ENCODE peak calls at places on chromosomes 5 and 9, in ten cellular contexts. N is HCT116, H is GM23248, F is PC-9, I is hepatocyte, Y is SK-N-SH, O is PC-3, E is GM23338, U is MM.1S, R is Karpas-422. J is an unnamed sample.

GRCh38 chr9:108786756-108787663 is 68.8 kb downstream of the ACTL7B start:
- DNase-seq in N (peak; percentile 37), H (peak; percentile 69), F (peak; percentile 65), I (peak; percentile 49), Y (no peak), O (peak; percentile 14), E (no peak), U (no peak), R (no peak), J (no peak)

GRCh38 chr5:168295574-168296201 is 4.2 kb downstream of the WWC1 start:
- DNase-seq in N (no peak), H (peak; percentile 70), F (peak; percentile 75), I (peak; percentile 70), Y (peak; percentile 41), O (peak; percentile 80), E (peak; percentile 96), U (no peak), R (no peak), J (no peak)

GRCh38 chr5:116990010-116990409 is 415.4 kb upstream of the SEMA6A start:
- DNase-seq in N (no peak), H (no peak), F (no peak), I (no peak), Y (no peak), O (no peak), E (peak; percentile 6), U (no peak), R (peak; percentile 89), J (no peak)

GRCh38 chr9:84782228-84782866 is 112.8 kb downstream of the NTRK2 start:
- DNase-seq in N (no peak), H (no peak), F (no peak), I (no peak), Y (no peak), O (no peak), E (no peak), U (no peak), R (no peak), J (no peak)

GRCh38 chr5:1751026-1751863 is 48.4 kb downstream of the MRPL36 start:
- DNase-seq in N (no peak), H (no peak), F (no peak), I (no peak), Y (no peak), O (no peak), E (no peak), U (no peak), R (no peak), J (no peak)

GRCh38 chr9:80842383-80842782 is 847.0 kb downstream of the TLE1 start:
- DNase-seq in N (no peak), H (no peak), F (no peak), I (no peak), Y (no peak), O (no peak), E (no peak), U (no peak), R (no peak), J (no peak)

GRCh38 chr5:67353500-67353931 is 156.9 kb upstream of the CD180 start:
- DNase-seq in N (no peak), H (no peak), F (no peak), I (no peak), Y (no peak), O (no peak), E (no peak), U (no peak), R (no peak), J (no peak)

GRCh38 chr9:70514273-70514672 is 99.8 kb upstream of the KLF9 start:
- DNase-seq in N (no peak), H (no peak), F (no peak), I (no peak), Y (no peak), O (no peak), E (no peak), U (no peak), R (no peak), J (no peak)

GRCh38 chr5:157542282-157542966 is 33.2 kb downstream of the ADAM19 start:
- DNase-seq in N (no peak), H (no peak), F (no peak), I (no peak), Y (no peak), O (no peak), E (no peak), U (no peak), R (no peak), J (no peak)

GRCh38 chr5:157545911-157546310 is 29.7 kb downstream of the ADAM19 start:
- DNase-seq in N (no peak), H (no peak), F (no peak), I (no peak), Y (no peak), O (no peak), E (no peak), U (no peak), R (no peak), J (peak; percentile 20)

GRCh38 chr5:157543825-157544622 is 31.6 kb downstream of the ADAM19 start:
- DNase-seq in N (no peak), H (peak; percentile 39), F (no peak), I (no peak), Y (no peak), O (no peak), E (no peak), U (no peak), R (no peak), J (no peak)

GRCh38 chr5:157546456-157547100 is 29.0 kb downstream of the ADAM19 start:
- DNase-seq in N (no peak), H (peak; percentile 27), F (no peak), I (no peak), Y (no peak), O (no peak), E (no peak), U (no peak), R (no peak), J (no peak)

GRCh38 chr5:157544623-157544989 is 31.0 kb downstream of the ADAM19 start:
- DNase-seq in N (no peak), H (no peak), F (no peak), I (no peak), Y (no peak), O (no peak), E (no peak), U (no peak), R (no peak), J (no peak)
- H3K4me1 ChIP-seq in N (peaks cover 29% of the 10 kb centered on the region), H (peaks cover 62% of the 10 kb centered on the region), F (peaks cover 23% of the 10 kb centered on the region), I (no peaks in the 10 kb centered on the region), Y (peaks cover 51% of the 10 kb centered on the region), O (peaks cover 25% of the 10 kb centered on the region), E (peaks cover 7% of the 10 kb centered on the region), U (peaks cover 34% of the 10 kb centered on the region), R (peaks cover 18% of the 10 kb centered on the region), J (peaks cover 44% of the 10 kb centered on the region)

DNA sequence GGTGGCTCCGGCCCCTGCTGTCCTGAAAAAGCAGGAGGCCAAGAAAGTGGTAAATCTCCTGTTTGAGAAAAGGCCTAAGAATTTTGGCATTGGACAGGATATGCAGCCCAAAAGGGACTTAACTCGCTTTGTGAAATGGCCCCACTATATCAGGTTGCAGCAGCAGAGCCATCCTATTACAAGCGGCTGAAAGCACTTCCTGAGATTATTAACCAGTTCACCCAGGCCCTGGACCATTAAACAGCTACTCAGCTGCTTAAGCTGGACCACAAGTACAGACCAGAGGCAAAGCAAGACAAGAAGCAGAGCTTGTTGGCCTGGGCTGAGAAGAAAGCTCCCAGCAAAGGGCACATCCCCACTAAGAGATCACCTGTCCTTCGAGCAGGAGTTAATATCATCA is 89.7 kb downstream of the MLLT3 start:
- DNase-seq in N (no peak), H (no peak), F (no peak), I (no peak), Y (no peak), O (no peak), E (no peak), U (no peak), R (no peak), J (no peak)
- H3K9me2 ChIP-seq in N (no peaks in the 10 kb centered on the region), H (no peaks in the 10 kb centered on the region), F (no peaks in the 10 kb centered on the region), I (no peaks in the 10 kb centered on the region), Y (no peaks in the 10 kb centered on the region), O (no peaks in the 10 kb centered on the region), E (no peaks in the 10 kb centered on the region), U (no peaks in the 10 kb centered on the region), R (no peaks in the 10 kb centered on the region), J (no peaks in the 10 kb centered on the region)

GRCh38 chr5:126967808-126968466 is 62.4 kb downstream of the MARCHF3 start:
- DNase-seq in N (no peak), H (no peak), F (no peak), I (no peak), Y (peak; percentile 64), O (no peak), E (no peak), U (no peak), R (no peak), J (no peak)

GRCh38 chr5:126965487-126965886 is 64.9 kb downstream of the MARCHF3 start:
- DNase-seq in N (no peak), H (peak; percentile 4), F (no peak), I (no peak), Y (no peak), O (peak; percentile 10), E (no peak), U (no peak), R (no peak), J (no peak)

GRCh38 chr5:126963822-126964375 is 66.5 kb downstream of the MARCHF3 start:
- DNase-seq in N (no peak), H (no peak), F (no peak), I (no peak), Y (no peak), O (no peak), E (no peak), U (no peak), R (no peak), J (no peak)

GRCh38 chr5:126961702-126962101 is 68.7 kb downstream of the MARCHF3 start:
- DNase-seq in N (no peak), H (peak; percentile 56), F (peak; percentile 93), I (no peak), Y (no peak), O (peak; percentile 64), E (no peak), U (peak; percentile 25), R (no peak), J (no peak)

DNA sequence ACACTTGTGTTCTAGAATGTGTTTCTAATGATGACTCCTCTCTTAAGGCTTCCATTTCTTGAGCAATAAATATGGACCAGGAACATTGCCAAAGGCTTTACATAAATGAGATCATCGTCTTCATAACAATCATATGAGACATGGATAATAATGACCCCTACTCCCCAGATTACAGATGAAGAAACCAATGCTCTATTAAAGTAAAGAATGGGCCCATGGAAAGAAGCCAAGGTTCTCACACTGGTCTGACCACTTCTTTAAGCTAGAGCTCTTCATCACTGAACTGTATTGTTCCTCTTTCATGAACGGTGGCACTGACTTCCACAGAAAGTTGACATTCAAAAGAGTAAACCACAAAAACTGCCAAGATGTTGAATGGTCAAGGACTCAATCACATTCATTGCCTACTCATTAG is 65.3 kb downstream of the MARCHF3 start:
- DNase-seq in N (no peak), H (peak; percentile 89), F (peak; percentile 86), I (no peak), Y (no peak), O (peak; percentile 93), E (no peak), U (no peak), R (no peak), J (no peak)
- H3K4me1 ChIP-seq in N (no peaks in the 10 kb centered on the region), H (peaks cover 14% of the 10 kb centered on the region), F (peaks cover 22% of the 10 kb centered on the region), I (no peaks in the 10 kb centered on the region), Y (peaks cover 1% of the 10 kb centered on the region), O (peaks cover 19% of the 10 kb centered on the region), E (peaks cover 8% of the 10 kb centered on the region), U (peaks cover 37% of the 10 kb centered on the region), R (no peaks in the 10 kb centered on the region), J (peaks cover 45% of the 10 kb centered on the region)

GRCh38 chr5:107919969-107920368 is 249.2 kb upstream of the EFNA5 start:
- DNase-seq in N (no peak), H (no peak), F (no peak), I (no peak), Y (no peak), O (no peak), E (no peak), U (no peak), R (no peak), J (no peak)

GRCh38 chr5:107926121-107926520 is 255.4 kb upstream of the EFNA5 start:
- DNase-seq in N (no peak), H (no peak), F (no peak), I (no peak), Y (no peak), O (no peak), E (no peak), U (no peak), R (no peak), J (no peak)

GRCh38 chr5:107929080-107929479 is 258.3 kb upstream of the EFNA5 start:
- DNase-seq in N (no peak), H (no peak), F (no peak), I (no peak), Y (no peak), O (no peak), E (no peak), U (no peak), R (no peak), J (no peak)

GRCh38 chr5:107930092-107930491 is 259.4 kb upstream of the EFNA5 start:
- DNase-seq in N (no peak), H (no peak), F (no peak), I (no peak), Y (no peak), O (no peak), E (no peak), U (no peak), R (no peak), J (no peak)

DNA sequence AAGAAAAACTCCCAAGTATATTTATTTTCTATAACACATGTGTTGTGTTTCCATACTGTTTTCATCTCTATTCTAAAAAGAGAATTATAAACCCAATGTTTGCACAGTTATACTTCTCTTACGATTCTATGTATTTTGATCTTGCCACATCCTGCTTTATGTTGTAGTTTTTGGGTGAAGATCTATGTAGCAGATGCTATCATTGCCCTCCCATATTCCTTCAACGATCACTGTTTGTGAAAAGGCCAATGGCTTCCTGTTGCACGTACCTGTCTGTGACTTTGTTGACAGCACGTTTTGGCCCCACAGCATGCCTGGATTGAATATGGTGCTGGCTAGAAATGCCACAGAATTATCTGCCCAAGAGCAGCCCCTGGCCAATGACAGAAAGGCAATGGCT is 254.5 kb upstream of the EFNA5 start:
- DNase-seq in N (no peak), H (no peak), F (no peak), I (no peak), Y (no peak), O (no peak), E (no peak), U (no peak), R (no peak), J (no peak)
- H3K9me2 ChIP-seq in N (no peaks in the 10 kb centered on the region), H (no peaks in the 10 kb centered on the region), F (no peaks in the 10 kb centered on the region), I (no peaks in the 10 kb centered on the region), Y (no peaks in the 10 kb centered on the region), O (no peaks in the 10 kb centered on the region), E (no peaks in the 10 kb centered on the region), U (no peaks in the 10 kb centered on the region), R (no peaks in the 10 kb centered on the region), J (no peaks in the 10 kb centered on the region)